ENCODE peak calls at places on chromosomes 1 and 21, in seven cellular contexts. V is NCI-H1092, S is GM19239, K is dorsolateral prefrontal cortex, E is memory B cell, W is M059J, N is HTR-8/SVneo. M is an unnamed sample.

GRCh38 chr1:13699510-13699909 is 478 bp upstream of the PRDM2 start:
- DNase-seq in V (no peak), S (no peak), K (no peak), E (no peak), W (peak), N (no peak), M (no peak)

GRCh38 chr1:189212606-189213005 is 1265.1 kb downstream of the BRINP3 start:
- DNase-seq in V (no peak), S (no peak), K (no peak), E (no peak), W (no peak), N (no peak), M (no peak)

GRCh38 chr1:166730299-166730888 is 108.9 kb upstream of the POGK start:
- DNase-seq in V (no peak), S (no peak), K (no peak), E (no peak), W (peak), N (no peak), M (no peak)

GRCh38 chr1:95183952-95184351 is 50.1 kb upstream of the RWDD3 start:
- DNase-seq in V (no peak), S (no peak), K (no peak), E (no peak), W (no peak), N (no peak), M (no peak)

GRCh38 chr21:37557261-37557950 is 190.8 kb downstream of the DYRK1A start:
- DNase-seq in V (no peak), S (peak), K (no peak), E (no peak), W (no peak), N (no peak), M (no peak)

GRCh38 chr1:7805460-7805859 is 21.4 kb downstream of the PER3 start:
- DNase-seq in V (no peak), S (no peak), K (no peak), E (no peak), W (no peak), N (no peak), M (no peak)

GRCh38 chr1:201510734-201511133 is 3.8 kb upstream of the CSRP1 start:
- DNase-seq in V (no peak), S (no peak), K (no peak), E (no peak), W (no peak), N (no peak), M (no peak)

GRCh38 chr1:167455786-167456446 is 62.4 kb downstream of the CD247 start:
- DNase-seq in V (no peak), S (no peak), K (no peak), E (no peak), W (peak), N (no peak), M (peak)

GRCh38 chr1:9437931-9438330 is 101.3 kb upstream of the SLC25A33 start:
- DNase-seq in V (no peak), S (no peak), K (peak), E (no peak), W (peak), N (no peak), M (no peak)

GRCh38 chr21:25254491-25255174 is 352.6 kb downstream of the MRPL39 start:
- DNase-seq in V (no peak), S (no peak), K (no peak), E (no peak), W (no peak), N (no peak), M (no peak)

GRCh38 chr1:240705584-240705983 is 93.6 kb upstream of the GREM2 start:
- DNase-seq in V (no peak), S (no peak), K (no peak), E (no peak), W (peak), N (no peak), M (no peak)

GRCh38 chr1:151290709-151291303 is 8.7 kb downstream of the ZNF687 start:
- DNase-seq in V (no peak), S (no peak), K (no peak), E (no peak), W (no peak), N (no peak), M (no peak)

GRCh38 chr1:218165687-218166088 is 119.4 kb upstream of the RRP15 start:
- DNase-seq in V (no peak), S (no peak), K (no peak), E (no peak), W (no peak), N (no peak), M (no peak)

GRCh38 chr1:32780628-32781267 is 36.4 kb downstream of the YARS1 start:
- DNase-seq in V (no peak), S (no peak), K (no peak), E (no peak), W (peak), N (no peak), M (no peak)

GRCh38 chr1:36947384-36947783 is 86.9 kb downstream of the GRIK3 start:
- DNase-seq in V (no peak), S (no peak), K (no peak), E (no peak), W (no peak), N (no peak), M (no peak)

GRCh38 chr1:34695580-34695979 is 59.3 kb upstream of the GJB5 start:
- DNase-seq in V (peak), S (no peak), K (no peak), E (no peak), W (peak), N (no peak), M (no peak)

GRCh38 chr1:32454726-32455125 is 10.1 kb upstream of the ZBTB8B start:
- DNase-seq in V (peak), S (no peak), K (peak), E (no peak), W (peak), N (no peak), M (no peak)

GRCh38 chr1:109394591-109395281 is 3.0 kb downstream of the SORT1 start:
- DNase-seq in V (no peak), S (no peak), K (no peak), E (no peak), W (no peak), N (no peak), M (no peak)

GRCh38 chr21:46674430-46675007 is 39.0 kb downstream of the PRMT2 start:
- DNase-seq in V (no peak), S (no peak), K (no peak), E (no peak), W (no peak), N (no peak), M (no peak)

GRCh38 chr1:145988773-145989172 is 7.6 kb downstream of the TXNIP start:
- DNase-seq in V (no peak), S (no peak), K (no peak), E (no peak), W (no peak), N (no peak), M (no peak)

GRCh38 chr1:228007054-228007800 is 429 bp downstream of the WNT3A start:
- DNase-seq in V (no peak), S (no peak), K (peak), E (no peak), W (no peak), N (no peak), M (no peak)

GRCh38 chr1:20616468-20617156 is 16.6 kb upstream of the PINK1 start:
- DNase-seq in V (no peak), S (peak), K (no peak), E (no peak), W (peak), N (no peak), M (no peak)

GRCh38 chr1:39508857-39509305 is 17.4 kb downstream of the BMP8A start:
- DNase-seq in V (no peak), S (no peak), K (no peak), E (no peak), W (peak), N (no peak), M (no peak)

GRCh38 chr1:26317612-26318337 is at the start of gene CD52:
- DNase-seq in V (no peak), S (peak), K (no peak), E (peak), W (no peak), N (no peak), M (peak)

GRCh38 chr1:2940178-2940577 is 81.1 kb upstream of the ACTRT2 start:
- DNase-seq in V (no peak), S (no peak), K (peak), E (no peak), W (no peak), N (no peak), M (no peak)

GRCh38 chr1:57637155-57637554 is 213.3 kb upstream of the DAB1 start:
- DNase-seq in V (no peak), S (no peak), K (no peak), E (no peak), W (no peak), N (no peak), M (no peak)

GRCh38 chr1:107767156-107767582 is 197.8 kb downstream of the VAV3 start:
- DNase-seq in V (no peak), S (no peak), K (no peak), E (no peak), W (no peak), N (no peak), M (no peak)

GRCh38 chr1:230140221-230141001 is 73.4 kb downstream of the GALNT2 start:
- DNase-seq in V (no peak), S (no peak), K (no peak), E (no peak), W (no peak), N (no peak), M (no peak)

GRCh38 chr1:169795687-169796086 is 980 bp upstream of the METTL18 start:
- DNase-seq in V (no peak), S (no peak), K (no peak), E (no peak), W (peak), N (no peak), M (no peak)

GRCh38 chr1:62508187-62508758 is 71.4 kb downstream of the USP1 start:
- DNase-seq in V (no peak), S (peak), K (no peak), E (no peak), W (peak), N (peak), M (no peak)

GRCh38 chr1:39170731-39171375 is 33.6 kb upstream of the MACF1 start:
- DNase-seq in V (peak), S (no peak), K (no peak), E (no peak), W (no peak), N (no peak), M (no peak)

GRCh38 chr1:94031591-94031990 is 89.4 kb downstream of the ABCA4 start:
- DNase-seq in V (no peak), S (no peak), K (no peak), E (no peak), W (no peak), N (no peak), M (no peak)

GRCh38 chr1:200226268-200226968 is 183.4 kb downstream of the ZNF281 start:
- DNase-seq in V (no peak), S (no peak), K (no peak), E (no peak), W (no peak), N (no peak), M (no peak)

GRCh38 chr1:28867850-28868249 is 46.5 kb upstream of the EPB41 start:
- DNase-seq in V (no peak), S (no peak), K (no peak), E (no peak), W (no peak), N (no peak), M (no peak)

M was measured in naive B cell.